ENCODE peak calls at places on chromosomes 13 and 19, in ten cellular contexts. G is HCT116, K is caudate nucleus, X is neuronal stem cell, U is endodermal cell, H is tibial nerve, W is tibial artery, M is pancreas, S is IMR-90, C is left lung. T is an unnamed sample.
A peak's percentile ranks its signal among the peaks of the same experiment; 100 is the strongest.

GRCh38 chr13:113924184-113924583 is 49.7 kb downstream of the C13orf46 start:
- DNase-seq in G (no peak), K (no peak), X (no peak), U (no peak), H (no peak), W (no peak), M (no peak), S (no peak), C (no peak), T (no peak)

GRCh38 chr13:114179087-114179658 is at the start of gene CFAP97D2:
- DNase-seq in G (no peak), K (no peak), X (no peak), U (no peak), H (no peak), W (no peak), M (no peak), S (no peak), C (no peak), T (no peak)

GRCh38 chr19:20367811-20368294 is 197.7 kb downstream of the ZNF737 start:
- DNase-seq in G (no peak), K (peak; percentile 44), X (peak; percentile 56), U (peak; percentile 84), H (no peak), W (no peak), M (peak; percentile 48), S (no peak), C (no peak), T (no peak)

GRCh38 chr13:39397866-39398265 is 205.1 kb downstream of the LHFPL6 start:
- DNase-seq in G (no peak), K (no peak), X (no peak), U (no peak), H (no peak), W (peak; percentile 77), M (no peak), S (no peak), C (no peak), T (no peak)

GRCh38 chr19:17869114-17869608 is 2.6 kb upstream of the SLC5A5 start:
- DNase-seq in G (no peak), K (no peak), X (no peak), U (peak; percentile 82), H (no peak), W (no peak), M (no peak), S (no peak), C (no peak), T (no peak)

GRCh38 chr13:23870356-23871146 is 18.6 kb downstream of the MIPEP start:
- DNase-seq in G (no peak), K (no peak), X (no peak), U (no peak), H (no peak), W (no peak), M (no peak), S (no peak), C (no peak), T (no peak)

GRCh38 chr13:113845723-113846638 is 17.9 kb downstream of the GAS6 start:
- DNase-seq in G (no peak), K (no peak), X (no peak), U (peak; percentile 29), H (no peak), W (peak; percentile 60), M (no peak), S (no peak), C (no peak), T (no peak)

GRCh38 chr19:21210037-21210621 is 68.3 kb downstream of the ZNF431 start:
- DNase-seq in G (no peak), K (no peak), X (no peak), U (no peak), H (no peak), W (no peak), M (no peak), S (no peak), C (no peak), T (no peak)

GRCh38 chr13:73056054-73056962 is 2.5 kb upstream of the KLF5 start:
- DNase-seq in G (peak; percentile 79), K (no peak), X (no peak), U (no peak), H (no peak), W (no peak), M (no peak), S (peak; percentile 84), C (no peak), T (no peak)

GRCh38 chr13:73058741-73059459 is at the start of gene KLF5:
- DNase-seq in G (peak; percentile 94), K (peak; percentile 24), X (peak; percentile 94), U (peak; percentile 99), H (peak; percentile 97), W (peak; percentile 98), M (peak; percentile 97), S (peak; percentile 89), C (peak; percentile 100), T (peak; percentile 98)

GRCh38 chr13:73059460-73060250 is 850 bp downstream of the KLF5 start:
- DNase-seq in G (no peak), K (no peak), X (peak; percentile 48), U (peak; percentile 91), H (no peak), W (peak; percentile 75), M (peak; percentile 86), S (peak; percentile 10), C (peak; percentile 92), T (peak; percentile 86)

GRCh38 chr13:73058432-73058740 is 419 bp upstream of the KLF5 start:
- DNase-seq in G (no peak), K (no peak), X (no peak), U (no peak), H (no peak), W (no peak), M (no peak), S (no peak), C (no peak), T (no peak)

GRCh38 chr13:73057284-73058025 is 1.4 kb upstream of the KLF5 start:
- DNase-seq in G (no peak), K (no peak), X (no peak), U (no peak), H (no peak), W (no peak), M (no peak), S (no peak), C (no peak), T (no peak)
- H3K27ac ChIP-seq in G (peak overlapping the region; percentile 38), K (peak overlapping the region; percentile 70), X (no peak overlapping the region), U (no peak overlapping the region), H (no peak overlapping the region), W (no peak overlapping the region), M (no peak overlapping the region), S (no peak overlapping the region), C (peak overlapping the region; percentile 75), T (no peak overlapping the region)

GRCh38 chr19:48341515-48342413 is 16.4 kb downstream of the EMP3 start:
- DNase-seq in G (no peak), K (no peak), X (no peak), U (no peak), H (no peak), W (no peak), M (no peak), S (no peak), C (no peak), T (no peak)

GRCh38 chr19:48342414-48342738 is 17.0 kb downstream of the EMP3 start:
- DNase-seq in G (no peak), K (no peak), X (no peak), U (no peak), H (no peak), W (no peak), M (no peak), S (no peak), C (no peak), T (no peak)

GRCh38 chr19:48338802-48339660 is 13.7 kb downstream of the EMP3 start:
- DNase-seq in G (no peak), K (no peak), X (no peak), U (no peak), H (no peak), W (no peak), M (no peak), S (no peak), C (peak; percentile 45), T (no peak)

GRCh38 chr19:48342841-48343540 is 17.6 kb downstream of the EMP3 start:
- DNase-seq in G (no peak), K (no peak), X (no peak), U (no peak), H (no peak), W (no peak), M (no peak), S (peak; percentile 38), C (no peak), T (no peak)

DNA sequence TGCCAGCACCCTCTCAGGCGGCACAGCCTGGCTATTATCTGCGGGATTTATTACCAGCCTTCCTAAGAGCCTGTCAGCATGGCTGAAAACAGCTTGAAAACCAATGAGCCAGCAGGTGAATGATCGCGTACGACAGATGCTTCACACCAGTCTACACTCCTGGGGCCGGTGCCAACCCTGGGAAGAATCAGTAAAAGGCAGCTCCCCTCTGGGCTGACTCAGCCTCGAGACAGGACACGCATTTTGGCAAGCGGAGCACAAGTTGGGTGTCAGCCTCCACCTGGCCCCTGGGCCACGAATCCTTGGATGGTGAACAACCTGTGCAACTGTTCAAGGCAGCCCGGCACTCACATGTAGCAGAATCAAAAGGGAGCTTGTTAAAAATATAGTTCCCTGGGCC is 15.7 kb downstream of the EMP3 start:
- DNase-seq in G (no peak), K (no peak), X (no peak), U (no peak), H (no peak), W (no peak), M (no peak), S (peak; percentile 61), C (peak; percentile 24), T (no peak)
- H3K27ac ChIP-seq in G (peak overlapping the region; percentile 5), K (no peak overlapping the region), X (no peak overlapping the region), U (no peak overlapping the region), H (no peak overlapping the region), W (no peak overlapping the region), M (no peak overlapping the region), S (no peak overlapping the region), C (no peak overlapping the region), T (no peak overlapping the region)

DNA sequence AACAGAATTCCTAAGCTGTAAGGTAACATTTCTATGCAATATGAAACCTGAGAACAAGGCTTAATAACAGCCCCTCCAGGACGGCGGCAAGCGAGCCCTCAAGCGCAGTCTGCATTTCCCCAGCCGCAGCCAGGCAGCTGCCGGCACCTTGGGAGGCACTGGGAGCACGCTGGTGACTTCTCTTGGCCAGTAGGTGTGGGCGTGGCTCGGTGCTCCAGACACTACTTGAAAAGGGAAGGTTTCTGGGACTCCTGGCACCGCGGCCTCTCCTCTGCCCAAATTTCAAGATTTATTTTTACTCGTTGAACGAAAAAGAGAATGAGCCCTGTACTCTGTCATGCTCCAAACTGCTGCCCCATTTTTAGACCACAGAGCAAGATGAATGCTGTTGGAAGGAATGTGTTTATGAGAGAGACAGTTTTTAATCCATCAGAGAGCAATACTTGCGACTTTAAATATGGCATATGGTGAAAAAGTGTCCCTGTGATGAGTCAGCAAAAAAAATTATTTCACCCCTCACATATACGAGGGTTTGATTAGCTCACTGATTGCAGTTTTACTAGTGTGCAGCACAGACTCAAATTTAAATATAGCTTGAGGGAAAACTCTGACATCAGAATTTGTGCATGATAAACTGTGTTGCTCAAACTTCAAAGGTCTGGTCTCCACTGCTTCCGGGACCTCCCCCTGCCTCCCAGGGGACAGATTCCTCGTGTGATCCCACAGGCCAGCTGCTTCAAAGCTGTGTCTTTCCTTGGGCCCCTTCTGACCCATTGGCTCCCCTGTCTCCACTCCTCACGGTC is 81.3 kb downstream of the COL4A2 start:
- DNase-seq in G (no peak), K (no peak), X (no peak), U (peak; percentile 62), H (no peak), W (peak; percentile 91), M (no peak), S (peak; percentile 83), C (peak; percentile 76), T (peak; percentile 56)
- H3K27ac ChIP-seq in G (no peak overlapping the region), K (peak overlapping the region; percentile 13), X (no peak overlapping the region), U (peak overlapping the region; percentile 21), H (no peak overlapping the region), W (peak overlapping the region; percentile 86), M (peak overlapping the region; percentile 15), S (peak overlapping the region; percentile 86), C (peak overlapping the region; percentile 49), T (peak overlapping the region; percentile 42)

GRCh38 chr19:3625996-3626472 is 556 bp downstream of the CACTIN start:
- DNase-seq in G (no peak), K (no peak), X (no peak), U (no peak), H (no peak), W (no peak), M (no peak), S (no peak), C (peak; percentile 77), T (no peak)

GRCh38 chr19:3631053-3631861 is 4.7 kb upstream of the CACTIN start:
- DNase-seq in G (no peak), K (no peak), X (no peak), U (no peak), H (no peak), W (no peak), M (no peak), S (no peak), C (no peak), T (no peak)

GRCh38 chr19:3623716-3624115 is 2.9 kb downstream of the CACTIN start:
- DNase-seq in G (no peak), K (no peak), X (no peak), U (no peak), H (no peak), W (no peak), M (no peak), S (no peak), C (peak; percentile 78), T (no peak)

GRCh38 chr19:3626473-3627350 is at the start of gene CACTIN:
- DNase-seq in G (peak; percentile 96), K (peak; percentile 98), X (peak; percentile 97), U (peak; percentile 99), H (peak; percentile 97), W (peak; percentile 99), M (peak; percentile 99), S (peak; percentile 97), C (peak; percentile 100), T (peak; percentile 100)

DNA sequence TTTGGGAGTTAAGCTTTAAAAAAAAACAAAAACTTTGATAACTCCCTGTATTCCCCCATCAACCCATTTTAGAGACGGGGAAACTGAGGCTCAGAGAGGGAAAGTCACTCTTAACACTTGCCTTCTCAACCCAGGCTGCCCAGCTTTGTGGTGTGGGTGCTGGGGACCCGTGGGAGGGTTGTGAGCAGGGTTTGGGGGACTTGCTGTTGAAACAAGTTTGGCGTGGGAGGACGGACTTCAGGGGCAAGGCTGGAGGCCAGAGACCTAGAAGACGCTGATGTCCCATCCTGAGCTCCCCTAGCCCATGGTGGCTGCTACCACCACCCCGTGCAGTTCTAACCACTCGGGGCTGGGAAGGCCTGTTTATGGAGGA is 747 bp upstream of the CACTIN start:
- DNase-seq in G (no peak), K (no peak), X (no peak), U (no peak), H (no peak), W (no peak), M (no peak), S (no peak), C (no peak), T (no peak)
- H3K27ac ChIP-seq in G (no peak overlapping the region), K (peak overlapping the region; percentile 100), X (peak overlapping the region; percentile 27), U (no peak overlapping the region), H (no peak overlapping the region), W (peak overlapping the region; percentile 81), M (peak overlapping the region; percentile 93), S (no peak overlapping the region), C (peak overlapping the region; percentile 96), T (peak overlapping the region; percentile 97)